ENCODE peak calls at places on chromosomes 5 and 9, in nine cellular contexts. One of them, this sample, is unnamed.

GRCh38 chr9:116027096-116027495 is 126.5 kb upstream of the PAPPA start:
- DNase-seq in SJSA1: no peak
- DNase-seq in CD8-positive, alpha-beta memory T cell: no peak
- DNase-seq in right lobe of liver: no peak
- DNase-seq in transverse colon: no peak
- DNase-seq in astrocyte: peak; percentile 24
- DNase-seq in tibial artery: no peak
- DNase-seq in upper lobe of left lung: no peak
- DNase-seq in suprapubic skin: no peak
- DNase-seq in this sample: no peak

GRCh38 chr5:103561670-103562069 is 919 bp downstream of the NUDT12 start:
- DNase-seq in tibial artery: no peak
- DNase-seq in SJSA1: no peak
- DNase-seq in upper lobe of left lung: no peak
- DNase-seq in astrocyte: no peak
- DNase-seq in transverse colon: no peak
- DNase-seq in CD8-positive, alpha-beta memory T cell: no peak
- DNase-seq in right lobe of liver: no peak
- DNase-seq in suprapubic skin: no peak
- DNase-seq in this sample: no peak

GRCh38 chr9:131708613-131709002 is 31.3 kb downstream of the RAPGEF1 start:
- DNase-seq in astrocyte: no peak
- DNase-seq in suprapubic skin: no peak
- DNase-seq in SJSA1: no peak
- DNase-seq in transverse colon: no peak
- DNase-seq in tibial artery: no peak
- DNase-seq in CD8-positive, alpha-beta memory T cell: no peak
- DNase-seq in upper lobe of left lung: no peak
- DNase-seq in right lobe of liver: no peak
- DNase-seq in this sample: no peak

GRCh38 chr5:1737790-1738405 is 61.7 kb downstream of the MRPL36 start:
- DNase-seq in upper lobe of left lung: no peak
- DNase-seq in astrocyte: no peak
- DNase-seq in suprapubic skin: peak; percentile 26
- DNase-seq in transverse colon: no peak
- DNase-seq in tibial artery: no peak
- DNase-seq in CD8-positive, alpha-beta memory T cell: peak; percentile 41
- DNase-seq in SJSA1: peak; percentile 46
- DNase-seq in right lobe of liver: peak; percentile 33
- DNase-seq in this sample: no peak

GRCh38 chr5:78612227-78613150 is 36.1 kb downstream of the LHFPL2 start:
- DNase-seq in right lobe of liver: no peak
- DNase-seq in SJSA1: no peak
- DNase-seq in tibial artery: no peak
- DNase-seq in suprapubic skin: no peak
- DNase-seq in CD8-positive, alpha-beta memory T cell: no peak
- DNase-seq in astrocyte: no peak
- DNase-seq in transverse colon: no peak
- DNase-seq in upper lobe of left lung: no peak
- DNase-seq in this sample: no peak

GRCh38 chr5:133664422-133664821 is 52.1 kb upstream of the FSTL4 start:
- DNase-seq in CD8-positive, alpha-beta memory T cell: no peak
- DNase-seq in transverse colon: no peak
- DNase-seq in suprapubic skin: no peak
- DNase-seq in astrocyte: peak; percentile 41
- DNase-seq in upper lobe of left lung: no peak
- DNase-seq in SJSA1: peak; percentile 65
- DNase-seq in tibial artery: no peak
- DNase-seq in right lobe of liver: no peak
- DNase-seq in this sample: no peak

GRCh38 chr5:139565411-139566305 is 4.5 kb downstream of the UBE2D2 start:
- DNase-seq in SJSA1: no peak
- DNase-seq in suprapubic skin: no peak
- DNase-seq in astrocyte: peak; percentile 68
- DNase-seq in CD8-positive, alpha-beta memory T cell: peak; percentile 88
- DNase-seq in upper lobe of left lung: no peak
- DNase-seq in tibial artery: no peak
- DNase-seq in transverse colon: peak; percentile 37
- DNase-seq in right lobe of liver: no peak
- DNase-seq in this sample: no peak

GRCh38 chr9:12740845-12741244 is 34.0 kb upstream of the LURAP1L start:
- DNase-seq in astrocyte: peak; percentile 42
- DNase-seq in upper lobe of left lung: no peak
- DNase-seq in SJSA1: no peak
- DNase-seq in suprapubic skin: no peak
- DNase-seq in right lobe of liver: no peak
- DNase-seq in transverse colon: no peak
- DNase-seq in tibial artery: no peak
- DNase-seq in CD8-positive, alpha-beta memory T cell: no peak
- DNase-seq in this sample: no peak

GRCh38 chr5:135497971-135498661 is 37.6 kb downstream of the NEUROG1 start:
- DNase-seq in suprapubic skin: no peak
- DNase-seq in tibial artery: no peak
- DNase-seq in upper lobe of left lung: no peak
- DNase-seq in astrocyte: no peak
- DNase-seq in CD8-positive, alpha-beta memory T cell: no peak
- DNase-seq in right lobe of liver: no peak
- DNase-seq in SJSA1: peak; percentile 32
- DNase-seq in transverse colon: no peak
- DNase-seq in this sample: no peak

GRCh38 chr9:135479469-135480052 is at the start of gene PPP1R26:
- DNase-seq in CD8-positive, alpha-beta memory T cell: no peak
- DNase-seq in right lobe of liver: no peak
- DNase-seq in SJSA1: no peak
- DNase-seq in astrocyte: no peak
- DNase-seq in transverse colon: peak; percentile 42
- DNase-seq in tibial artery: no peak
- DNase-seq in suprapubic skin: no peak
- DNase-seq in upper lobe of left lung: peak; percentile 90
- DNase-seq in this sample: peak; percentile 27

GRCh38 chr5:179285236-179285635 is 60.0 kb downstream of the ADAMTS2 start:
- DNase-seq in right lobe of liver: no peak
- DNase-seq in tibial artery: peak; percentile 94
- DNase-seq in upper lobe of left lung: peak; percentile 72
- DNase-seq in suprapubic skin: no peak
- DNase-seq in SJSA1: no peak
- DNase-seq in CD8-positive, alpha-beta memory T cell: no peak
- DNase-seq in astrocyte: no peak
- DNase-seq in transverse colon: no peak
- DNase-seq in this sample: peak; percentile 61

GRCh38 chr9:112884721-112885120 is 6.0 kb downstream of the SLC46A2 start:
- DNase-seq in right lobe of liver: no peak
- DNase-seq in suprapubic skin: no peak
- DNase-seq in transverse colon: no peak
- DNase-seq in CD8-positive, alpha-beta memory T cell: no peak
- DNase-seq in astrocyte: no peak
- DNase-seq in upper lobe of left lung: no peak
- DNase-seq in SJSA1: no peak
- DNase-seq in tibial artery: no peak
- DNase-seq in this sample: no peak
- H3K27ac ChIP-seq in right lobe of liver: no peak overlapping the region
- H3K27ac ChIP-seq in suprapubic skin: no peak overlapping the region
- H3K27ac ChIP-seq in transverse colon: no peak overlapping the region
- H3K27ac ChIP-seq in CD8-positive, alpha-beta memory T cell: no peak overlapping the region
- H3K27ac ChIP-seq in astrocyte: no peak overlapping the region
- H3K27ac ChIP-seq in upper lobe of left lung: no peak overlapping the region
- H3K27ac ChIP-seq in SJSA1: no peak overlapping the region
- H3K27ac ChIP-seq in tibial artery: no peak overlapping the region
- H3K27ac ChIP-seq in this sample: no peak overlapping the region

DNA sequence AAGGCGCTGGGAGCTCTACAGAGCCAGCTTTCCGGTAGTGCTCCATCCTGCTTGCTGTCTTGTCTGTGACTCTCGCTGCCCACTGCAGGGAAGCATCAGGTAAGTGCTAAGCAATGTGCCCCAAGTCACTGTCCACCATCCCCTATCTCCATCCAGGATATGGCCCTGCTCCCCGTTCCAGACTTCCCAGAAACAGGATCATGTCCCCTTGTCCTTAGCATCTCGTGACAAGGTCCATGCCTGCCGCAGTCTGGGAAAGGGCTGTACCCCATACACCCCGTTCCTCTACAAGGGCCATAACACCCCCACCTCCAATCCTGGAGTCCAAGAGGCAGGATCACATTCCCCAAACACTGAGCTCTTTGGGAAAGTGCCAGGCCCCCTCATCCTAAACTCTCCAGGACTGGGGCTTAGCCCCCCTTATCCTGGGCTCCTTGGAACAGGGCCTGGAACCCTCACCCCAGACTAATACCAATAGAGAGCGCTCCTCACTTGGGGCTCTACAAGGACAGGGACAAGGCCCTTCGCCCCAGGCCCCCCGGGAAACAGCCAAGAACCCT is 566 bp downstream of the RPP25L start:
- DNase-seq in upper lobe of left lung: no peak
- DNase-seq in transverse colon: no peak
- DNase-seq in CD8-positive, alpha-beta memory T cell: peak; percentile 17
- DNase-seq in suprapubic skin: no peak
- DNase-seq in right lobe of liver: peak; percentile 61
- DNase-seq in tibial artery: no peak
- DNase-seq in astrocyte: no peak
- DNase-seq in SJSA1: no peak
- DNase-seq in this sample: no peak
- H3K27ac ChIP-seq in upper lobe of left lung: peak overlapping the region; percentile 79
- H3K27ac ChIP-seq in transverse colon: peak overlapping the region; percentile 93
- H3K27ac ChIP-seq in CD8-positive, alpha-beta memory T cell: peak overlapping the region; percentile 85
- H3K27ac ChIP-seq in suprapubic skin: peak overlapping the region; percentile 84
- H3K27ac ChIP-seq in right lobe of liver: peak overlapping the region; percentile 89
- H3K27ac ChIP-seq in tibial artery: peak overlapping the region; percentile 76
- H3K27ac ChIP-seq in astrocyte: peak overlapping the region; percentile 80
- H3K27ac ChIP-seq in SJSA1: peak overlapping the region; percentile 52
- H3K27ac ChIP-seq in this sample: peak overlapping the region; percentile 75

GRCh38 chr5:109327572-109327971 is 82.2 kb downstream of the PJA2 start:
- DNase-seq in SJSA1: no peak
- DNase-seq in CD8-positive, alpha-beta memory T cell: no peak
- DNase-seq in transverse colon: no peak
- DNase-seq in upper lobe of left lung: no peak
- DNase-seq in tibial artery: no peak
- DNase-seq in suprapubic skin: no peak
- DNase-seq in right lobe of liver: no peak
- DNase-seq in astrocyte: no peak
- DNase-seq in this sample: no peak
- H3K27ac ChIP-seq in SJSA1: no peak overlapping the region
- H3K27ac ChIP-seq in CD8-positive, alpha-beta memory T cell: no peak overlapping the region
- H3K27ac ChIP-seq in transverse colon: no peak overlapping the region
- H3K27ac ChIP-seq in upper lobe of left lung: no peak overlapping the region
- H3K27ac ChIP-seq in tibial artery: peak overlapping the region; percentile 51
- H3K27ac ChIP-seq in suprapubic skin: peak overlapping the region; percentile 60
- H3K27ac ChIP-seq in right lobe of liver: no peak overlapping the region
- H3K27ac ChIP-seq in astrocyte: no peak overlapping the region
- H3K27ac ChIP-seq in this sample: no peak overlapping the region

DNA sequence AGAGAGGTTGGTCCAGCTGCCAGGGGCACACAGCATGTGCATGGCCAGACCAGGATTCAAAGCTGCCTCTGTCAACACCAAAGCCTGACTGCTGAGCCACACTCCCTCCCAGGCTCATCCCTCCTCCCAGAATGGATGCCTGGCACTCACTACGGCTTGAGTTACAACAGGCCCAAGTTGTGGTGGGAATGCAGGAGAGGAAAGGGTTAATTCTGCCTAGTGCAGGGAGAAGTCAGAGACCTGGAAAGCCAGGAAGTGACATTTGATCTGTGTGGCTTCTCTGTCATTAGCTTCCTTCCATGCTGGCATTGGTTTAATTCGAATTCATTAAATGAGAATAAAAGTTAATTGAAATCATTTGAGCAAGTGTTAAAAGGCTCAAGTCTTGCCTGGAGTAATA is 150.0 kb downstream of the NSG2 start:
- DNase-seq in right lobe of liver: no peak
- DNase-seq in astrocyte: no peak
- DNase-seq in SJSA1: no peak
- DNase-seq in transverse colon: no peak
- DNase-seq in tibial artery: no peak
- DNase-seq in upper lobe of left lung: no peak
- DNase-seq in suprapubic skin: no peak
- DNase-seq in CD8-positive, alpha-beta memory T cell: no peak
- DNase-seq in this sample: no peak
- H3K27ac ChIP-seq in right lobe of liver: no peak overlapping the region
- H3K27ac ChIP-seq in astrocyte: no peak overlapping the region
- H3K27ac ChIP-seq in SJSA1: no peak overlapping the region
- H3K27ac ChIP-seq in transverse colon: no peak overlapping the region
- H3K27ac ChIP-seq in tibial artery: no peak overlapping the region
- H3K27ac ChIP-seq in upper lobe of left lung: no peak overlapping the region
- H3K27ac ChIP-seq in suprapubic skin: no peak overlapping the region
- H3K27ac ChIP-seq in CD8-positive, alpha-beta memory T cell: no peak overlapping the region
- H3K27ac ChIP-seq in this sample: no peak overlapping the region

DNA sequence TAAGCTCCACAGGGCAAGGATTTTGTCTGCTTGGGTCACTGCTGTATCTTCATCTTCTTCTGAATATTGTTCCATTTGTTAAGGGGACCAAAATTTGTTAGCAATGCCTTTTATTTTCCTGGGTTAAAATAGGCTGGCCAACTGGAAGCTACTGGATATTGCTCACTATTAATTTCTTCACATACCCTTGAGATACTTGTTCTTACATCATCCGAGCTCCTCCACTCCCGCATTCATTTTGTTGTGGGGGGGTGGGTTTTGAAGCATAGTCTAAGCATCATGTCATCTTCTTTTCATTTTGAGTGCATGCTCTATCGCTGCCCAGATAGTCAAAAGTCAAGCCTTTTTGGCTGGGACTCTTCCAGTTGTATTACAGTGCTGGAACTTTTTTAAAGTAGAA is 42.5 kb upstream of the PIK3R1 start:
- DNase-seq in astrocyte: no peak
- DNase-seq in upper lobe of left lung: no peak
- DNase-seq in right lobe of liver: no peak
- DNase-seq in transverse colon: no peak
- DNase-seq in CD8-positive, alpha-beta memory T cell: no peak
- DNase-seq in tibial artery: no peak
- DNase-seq in SJSA1: no peak
- DNase-seq in suprapubic skin: no peak
- DNase-seq in this sample: no peak
- H3K27ac ChIP-seq in astrocyte: no peak overlapping the region
- H3K27ac ChIP-seq in upper lobe of left lung: no peak overlapping the region
- H3K27ac ChIP-seq in right lobe of liver: no peak overlapping the region
- H3K27ac ChIP-seq in transverse colon: no peak overlapping the region
- H3K27ac ChIP-seq in CD8-positive, alpha-beta memory T cell: no peak overlapping the region
- H3K27ac ChIP-seq in tibial artery: peak overlapping the region; percentile 84
- H3K27ac ChIP-seq in SJSA1: no peak overlapping the region
- H3K27ac ChIP-seq in suprapubic skin: peak overlapping the region; percentile 55
- H3K27ac ChIP-seq in this sample: no peak overlapping the region

GRCh38 chr5:56480305-56481146 is 247.4 kb upstream of the ANKRD55 start:
- DNase-seq in SJSA1: peak; percentile 53
- DNase-seq in right lobe of liver: no peak
- DNase-seq in suprapubic skin: peak; percentile 81
- DNase-seq in transverse colon: peak; percentile 48
- DNase-seq in CD8-positive, alpha-beta memory T cell: no peak
- DNase-seq in tibial artery: peak; percentile 81
- DNase-seq in upper lobe of left lung: peak; percentile 90
- DNase-seq in astrocyte: peak; percentile 67
- DNase-seq in this sample: peak; percentile 25
- H3K27ac ChIP-seq in SJSA1: peak overlapping the region; percentile 61
- H3K27ac ChIP-seq in right lobe of liver: peak overlapping the region; percentile 71
- H3K27ac ChIP-seq in suprapubic skin: peak overlapping the region; percentile 98
- H3K27ac ChIP-seq in transverse colon: peak overlapping the region; percentile 87
- H3K27ac ChIP-seq in CD8-positive, alpha-beta memory T cell: no peak overlapping the region
- H3K27ac ChIP-seq in tibial artery: peak overlapping the region; percentile 96
- H3K27ac ChIP-seq in upper lobe of left lung: peak overlapping the region; percentile 89
- H3K27ac ChIP-seq in astrocyte: no peak overlapping the region
- H3K27ac ChIP-seq in this sample: peak overlapping the region; percentile 78